ENCODE peak calls at places on chromosomes 13 and 19, in five cellular contexts. One of them, this sample, is unnamed.
A peak's percentile ranks its signal among the peaks of the same experiment; 100 is the strongest.

GRCh38 chr19:55598719-55599467 is 424 bp downstream of the FIZ1 start:
- DNase-seq in Caki2: peak; percentile 99
- DNase-seq in hepatocyte: peak; percentile 97
- DNase-seq in NCI-H1930: peak; percentile 86
- DNase-seq in ELR: peak; percentile 92
- DNase-seq in this sample: peak; percentile 85

GRCh38 chr19:35733180-35734125 is 8.8 kb downstream of the IGFLR1 start:
- DNase-seq in Caki2: no peak
- DNase-seq in hepatocyte: no peak
- DNase-seq in NCI-H1930: no peak
- DNase-seq in ELR: no peak
- DNase-seq in this sample: no peak

GRCh38 chr13:32261567-32261966 is 53.6 kb downstream of the ZAR1L start:
- DNase-seq in Caki2: no peak
- DNase-seq in hepatocyte: peak; percentile 76
- DNase-seq in NCI-H1930: no peak
- DNase-seq in ELR: peak; percentile 60
- DNase-seq in this sample: no peak

GRCh38 chr19:6020166-6020967 is 42.4 kb upstream of the RANBP3 start:
- DNase-seq in Caki2: no peak
- DNase-seq in hepatocyte: no peak
- DNase-seq in NCI-H1930: peak; percentile 26
- DNase-seq in ELR: no peak
- DNase-seq in this sample: no peak

GRCh38 chr19:52028780-52029123 is 573 bp upstream of the ZNF614 start:
- DNase-seq in Caki2: no peak
- DNase-seq in hepatocyte: no peak
- DNase-seq in NCI-H1930: no peak
- DNase-seq in ELR: no peak
- DNase-seq in this sample: no peak

GRCh38 chr13:99071211-99071610 is 93.3 kb upstream of the DOCK9 start:
- DNase-seq in Caki2: no peak
- DNase-seq in hepatocyte: no peak
- DNase-seq in NCI-H1930: no peak
- DNase-seq in ELR: no peak
- DNase-seq in this sample: no peak

GRCh38 chr19:4229179-4229931 is at the start of gene EBI3:
- DNase-seq in Caki2: peak; percentile 72
- DNase-seq in hepatocyte: peak; percentile 74
- DNase-seq in NCI-H1930: no peak
- DNase-seq in ELR: peak; percentile 53
- DNase-seq in this sample: no peak

GRCh38 chr19:15378529-15379082 is 981 bp downstream of the AKAP8 start:
- DNase-seq in Caki2: peak; percentile 62
- DNase-seq in hepatocyte: peak; percentile 77
- DNase-seq in NCI-H1930: no peak
- DNase-seq in ELR: peak; percentile 67
- DNase-seq in this sample: peak; percentile 26

GRCh38 chr19:47601180-47601904 is 7.6 kb upstream of the BICRA start:
- DNase-seq in Caki2: no peak
- DNase-seq in hepatocyte: peak; percentile 59
- DNase-seq in NCI-H1930: no peak
- DNase-seq in ELR: no peak
- DNase-seq in this sample: no peak

GRCh38 chr19:41880329-41880708 is 2.7 kb upstream of the ARHGEF1 start:
- DNase-seq in Caki2: no peak
- DNase-seq in hepatocyte: no peak
- DNase-seq in NCI-H1930: no peak
- DNase-seq in ELR: no peak
- DNase-seq in this sample: no peak

GRCh38 chr19:11089254-11090013 is at the start of gene LDLR:
- DNase-seq in Caki2: peak; percentile 95
- DNase-seq in hepatocyte: peak; percentile 96
- DNase-seq in NCI-H1930: peak; percentile 25
- DNase-seq in ELR: peak; percentile 94
- DNase-seq in this sample: peak; percentile 96

GRCh38 chr19:37583340-37583739 is 11.3 kb downstream of the ZNF571 start:
- DNase-seq in Caki2: no peak
- DNase-seq in hepatocyte: no peak
- DNase-seq in NCI-H1930: no peak
- DNase-seq in ELR: no peak
- DNase-seq in this sample: no peak

GRCh38 chr19:15469513-15470297 is 5.4 kb upstream of the RASAL3 start:
- DNase-seq in Caki2: no peak
- DNase-seq in hepatocyte: no peak
- DNase-seq in NCI-H1930: no peak
- DNase-seq in ELR: no peak
- DNase-seq in this sample: no peak

GRCh38 chr19:17467471-17468301 is 2.6 kb upstream of the SLC27A1 start:
- DNase-seq in Caki2: no peak
- DNase-seq in hepatocyte: no peak
- DNase-seq in NCI-H1930: no peak
- DNase-seq in ELR: no peak
- DNase-seq in this sample: no peak

GRCh38 chr19:51807111-51807701 is 12.2 kb downstream of the FPR3 start:
- DNase-seq in Caki2: no peak
- DNase-seq in hepatocyte: no peak
- DNase-seq in NCI-H1930: no peak
- DNase-seq in ELR: peak; percentile 74
- DNase-seq in this sample: no peak

GRCh38 chr13:113410472-113411201 is 42.7 kb downstream of the ADPRHL1 start:
- DNase-seq in Caki2: peak; percentile 93
- DNase-seq in hepatocyte: no peak
- DNase-seq in NCI-H1930: no peak
- DNase-seq in ELR: peak; percentile 92
- DNase-seq in this sample: no peak

GRCh38 chr19:16588089-16588823 is 16.0 kb upstream of the SLC35E1 start:
- DNase-seq in Caki2: no peak
- DNase-seq in hepatocyte: no peak
- DNase-seq in NCI-H1930: no peak
- DNase-seq in ELR: no peak
- DNase-seq in this sample: peak; percentile 78

GRCh38 chr13:71864094-71864980 is 2.7 kb downstream of the DACH1 start:
- DNase-seq in Caki2: no peak
- DNase-seq in hepatocyte: peak; percentile 61
- DNase-seq in NCI-H1930: no peak
- DNase-seq in ELR: peak; percentile 29
- DNase-seq in this sample: no peak

GRCh38 chr19:30666301-30666803 is 294.2 kb downstream of the ZNF536 start:
- DNase-seq in Caki2: peak; percentile 38
- DNase-seq in hepatocyte: peak; percentile 73
- DNase-seq in NCI-H1930: peak; percentile 55
- DNase-seq in ELR: peak; percentile 47
- DNase-seq in this sample: peak; percentile 14

GRCh38 chr19:56671613-56671994 is at the start of gene ZNF835:
- DNase-seq in Caki2: no peak
- DNase-seq in hepatocyte: no peak
- DNase-seq in NCI-H1930: peak; percentile 97
- DNase-seq in ELR: no peak
- DNase-seq in this sample: peak; percentile 80

GRCh38 chr19:38004100-38004504 is 97.1 kb downstream of the SIPA1L3 start:
- DNase-seq in Caki2: no peak
- DNase-seq in hepatocyte: no peak
- DNase-seq in NCI-H1930: no peak
- DNase-seq in ELR: peak; percentile 50
- DNase-seq in this sample: no peak

GRCh38 chr13:32092471-32092870 is 60.9 kb downstream of the FRY start:
- DNase-seq in Caki2: no peak
- DNase-seq in hepatocyte: no peak
- DNase-seq in NCI-H1930: no peak
- DNase-seq in ELR: no peak
- DNase-seq in this sample: no peak